ENCODE peak calls at places on chromosomes 13 and 19, in four cellular contexts. U is thyroid gland, T is OCI-LY7, E is lower leg skin. I is an unnamed sample.

GRCh38 chr13:98480915-98481510 is 95.9 kb downstream of the STK24 start:
- DNase-seq in U (no peak), T (peak), E (peak), I (no peak)

GRCh38 chr19:13154241-13154778 is 4.1 kb downstream of the IER2 start:
- DNase-seq in U (peak), T (peak), E (peak), I (peak)

GRCh38 chr13:110415669-110416068 is 108.6 kb downstream of the COL4A2 start:
- DNase-seq in U (no peak), T (no peak), E (peak), I (no peak)

GRCh38 chr19:413756-414420 is 4.9 kb upstream of the C2CD4C start:
- DNase-seq in U (no peak), T (no peak), E (no peak), I (no peak)

GRCh38 chr13:107586216-107586615 is 629.1 kb downstream of the LIG4 start:
- DNase-seq in U (no peak), T (no peak), E (no peak), I (no peak)

GRCh38 chr19:35357867-35358573 is at the start of gene FFAR3:
- DNase-seq in U (no peak), T (no peak), E (peak), I (no peak)

GRCh38 chr13:51297556-51297955 is 41.9 kb upstream of the SERPINE3 start:
- DNase-seq in U (no peak), T (peak), E (no peak), I (no peak)

GRCh38 chr19:8702350-8702749 is 3.8 kb upstream of the ACTL9 start:
- DNase-seq in U (no peak), T (no peak), E (no peak), I (no peak)

GRCh38 chr19:12772323-12772722 is 3.0 kb downstream of the HOOK2 start:
- DNase-seq in U (no peak), T (no peak), E (no peak), I (no peak)

GRCh38 chr13:24307211-24308067 is 1.9 kb upstream of the C1QTNF9 start:
- DNase-seq in U (no peak), T (no peak), E (no peak), I (no peak)

GRCh38 chr13:67062160-67062559 is 168.0 kb downstream of the PCDH9 start:
- DNase-seq in U (no peak), T (no peak), E (no peak), I (no peak)

GRCh38 chr19:51111606-51112005 is 3.4 kb upstream of the CTU1 start:
- DNase-seq in U (no peak), T (no peak), E (no peak), I (no peak)
- TF ChIP-seq CTCF in U (no peak), T (peak), E (no peak), I (no peak)

GRCh38 chr13:46071590-46072249 is 19.2 kb upstream of the ZC3H13 start:
- DNase-seq in U (no peak), T (peak), E (no peak), I (no peak)
- TF ChIP-seq CTCF in U (no peak), T (peak), E (no peak), I (no peak)

GRCh38 chr19:23956051-23956450 is 41.4 kb downstream of the ZNF726 start:
- DNase-seq in U (no peak), T (no peak), E (no peak), I (no peak)

GRCh38 chr19:23957660-23958281 is 43.1 kb downstream of the ZNF726 start:
- DNase-seq in U (peak), T (no peak), E (no peak), I (no peak)
- TF ChIP-seq CTCF in U (no peak), T (no peak), E (no peak), I (no peak)

DNA sequence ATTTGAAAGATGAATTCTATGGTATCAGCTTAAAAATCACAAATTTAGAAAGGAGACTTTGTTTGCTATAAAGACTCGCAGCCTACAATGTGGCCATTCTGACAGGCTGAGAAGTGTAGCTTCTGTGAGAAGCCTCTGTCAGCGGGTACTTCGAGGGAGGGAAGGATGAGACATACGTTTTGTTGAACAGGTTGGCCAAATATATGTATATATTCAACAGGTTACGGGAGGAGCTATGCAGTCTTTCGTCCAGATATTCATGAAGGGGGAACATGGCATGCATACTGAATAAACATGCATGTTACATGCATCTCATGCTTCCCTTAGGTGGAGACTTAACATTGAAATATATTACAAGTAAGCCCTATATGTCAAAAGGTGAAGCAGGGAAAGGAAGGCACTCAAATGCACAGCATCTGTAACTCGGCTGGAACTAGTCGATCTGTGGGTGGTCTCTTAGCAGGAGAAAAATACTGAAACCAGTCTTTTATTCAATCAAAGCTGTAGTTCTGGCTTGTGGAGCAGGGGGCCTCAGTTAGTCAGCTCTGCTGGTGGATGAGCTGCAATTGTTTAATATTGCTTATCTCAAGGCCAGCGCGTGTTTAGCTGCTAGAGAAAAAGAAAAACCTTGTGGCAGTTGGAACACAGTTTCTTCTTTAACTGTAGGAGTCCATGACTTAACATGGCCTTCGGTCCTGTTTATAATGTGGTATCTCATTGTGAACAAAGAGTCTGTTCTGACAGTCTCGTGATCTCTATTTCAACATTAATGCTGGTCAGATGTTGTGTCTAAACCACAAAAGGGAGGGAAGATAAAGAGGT is 94.3 kb downstream of the FAM216B start:
- DNase-seq in U (no peak), T (no peak), E (no peak), I (peak)
- TF ChIP-seq CTCF in U (no peak), T (peak), E (no peak), I (no peak)

GRCh38 chr19:4567584-4568071 is 8.1 kb upstream of the SEMA6B start:
- DNase-seq in U (peak), T (peak), E (no peak), I (peak)
- TF ChIP-seq CTCF in U (peak), T (peak), E (peak), I (peak)

GRCh38 chr13:94660695-94661324 is 51.5 kb downstream of the SOX21 start:
- DNase-seq in U (no peak), T (peak), E (no peak), I (no peak)
- TF ChIP-seq CTCF in U (no peak), T (peak), E (no peak), I (no peak)

GRCh38 chr19:43658001-43658400 is 12.0 kb downstream of the PLAUR start:
- DNase-seq in U (no peak), T (no peak), E (no peak), I (no peak)

GRCh38 chr19:43660301-43660700 is 9.7 kb downstream of the PLAUR start:
- DNase-seq in U (no peak), T (no peak), E (no peak), I (no peak)

GRCh38 chr19:43664008-43664407 is 6.0 kb downstream of the PLAUR start:
- DNase-seq in U (no peak), T (peak), E (no peak), I (no peak)

GRCh38 chr19:43667524-43668405 is 2.2 kb downstream of the PLAUR start:
- DNase-seq in U (no peak), T (no peak), E (peak), I (no peak)

DNA sequence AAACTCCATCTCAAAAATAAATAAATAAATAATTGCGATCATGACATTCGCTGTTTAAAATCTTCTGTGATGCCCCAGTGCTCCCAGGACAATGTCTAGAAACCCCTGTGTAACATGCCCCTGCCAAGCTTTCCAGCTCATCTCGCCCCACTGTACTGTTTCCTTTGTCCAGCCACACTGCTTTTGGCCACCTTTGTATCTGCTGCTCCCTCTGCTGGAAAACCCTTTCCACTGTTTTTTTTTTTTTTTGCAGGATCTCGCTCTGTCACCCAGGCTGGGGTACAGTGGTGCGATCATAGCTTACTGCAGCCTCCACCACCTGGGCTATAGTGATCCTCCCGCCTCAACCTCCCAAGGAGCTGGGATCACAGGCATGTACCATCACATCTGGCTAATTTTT is 7.5 kb downstream of the PLAUR start:
- DNase-seq in U (no peak), T (no peak), E (no peak), I (no peak)
- TF ChIP-seq CTCF in U (no peak), T (peak), E (no peak), I (peak)